ENCODE peak calls at places on chromosome 2, in four cellular contexts. Y is upper lobe of right lung, V is foreskin fibroblast, Z is lower leg skin. D is an unnamed sample.

GRCh38 chr2:61993422-61994024 is 88.0 kb downstream of the COMMD1 start:
- DNase-seq in Z (no peak), V (peak), Y (no peak), D (no peak)

GRCh38 chr2:230909841-230910545 is 15.0 kb downstream of the GPR55 start:
- DNase-seq in Y (peak), V (no peak), Z (peak), D (peak)

GRCh38 chr2:48722391-48722790 is 33.1 kb downstream of the LHCGR start:
- DNase-seq in Y (no peak), V (no peak), Z (no peak), D (no peak)

GRCh38 chr2:58967736-58968135 is 726.6 kb upstream of the FANCL start:
- DNase-seq in V (peak), Y (no peak), Z (no peak), D (no peak)

GRCh38 chr2:201882353-201883095 is 76.2 kb downstream of the CDK15 start:
- DNase-seq in V (peak), Y (no peak), Z (no peak), D (no peak)

GRCh38 chr2:5520352-5520996 is 171.7 kb upstream of the SOX11 start:
- DNase-seq in V (no peak), Z (no peak), Y (no peak), D (no peak)

GRCh38 chr2:145751155-145751554 is 1231.2 kb upstream of the ZEB2 start:
- DNase-seq in Z (no peak), Y (no peak), V (no peak), D (no peak)

GRCh38 chr2:97931118-97931850 is 64.5 kb downstream of the TMEM131 start:
- DNase-seq in Y (no peak), Z (no peak), V (no peak), D (no peak)

GRCh38 chr2:201854841-201855240 is 48.5 kb downstream of the CDK15 start:
- DNase-seq in V (peak), Z (no peak), Y (no peak), D (no peak)

GRCh38 chr2:215548714-215549113 is 112.8 kb upstream of the FN1 start:
- DNase-seq in Z (no peak), Y (no peak), V (peak), D (no peak)

GRCh38 chr2:72824224-72824842 is 1.5 kb downstream of the EXOC6B start:
- DNase-seq in V (peak), Y (no peak), Z (peak), D (no peak)
- H3K4me3 ChIP-seq in V (peak), Y (peak), Z (no peak), D (peak)

GRCh38 chr2:27885246-27885645 is 4.9 kb downstream of the RBKS start:
- DNase-seq in Z (no peak), V (peak), Y (no peak), D (no peak)

GRCh38 chr2:27884546-27884945 is 5.6 kb downstream of the RBKS start:
- DNase-seq in Y (no peak), Z (no peak), V (no peak), D (no peak)

GRCh38 chr2:27886322-27886721 is 3.9 kb downstream of the RBKS start:
- DNase-seq in Y (no peak), V (no peak), Z (no peak), D (no peak)

GRCh38 chr2:27887122-27887521 is 3.1 kb downstream of the RBKS start:
- DNase-seq in Z (no peak), Y (no peak), V (no peak), D (no peak)

GRCh38 chr2:27885656-27886055 is 4.5 kb downstream of the RBKS start:
- DNase-seq in V (peak), Y (no peak), Z (no peak), D (no peak)
- H3K4me3 ChIP-seq in V (no peak), Y (no peak), Z (no peak), D (no peak)

DNA sequence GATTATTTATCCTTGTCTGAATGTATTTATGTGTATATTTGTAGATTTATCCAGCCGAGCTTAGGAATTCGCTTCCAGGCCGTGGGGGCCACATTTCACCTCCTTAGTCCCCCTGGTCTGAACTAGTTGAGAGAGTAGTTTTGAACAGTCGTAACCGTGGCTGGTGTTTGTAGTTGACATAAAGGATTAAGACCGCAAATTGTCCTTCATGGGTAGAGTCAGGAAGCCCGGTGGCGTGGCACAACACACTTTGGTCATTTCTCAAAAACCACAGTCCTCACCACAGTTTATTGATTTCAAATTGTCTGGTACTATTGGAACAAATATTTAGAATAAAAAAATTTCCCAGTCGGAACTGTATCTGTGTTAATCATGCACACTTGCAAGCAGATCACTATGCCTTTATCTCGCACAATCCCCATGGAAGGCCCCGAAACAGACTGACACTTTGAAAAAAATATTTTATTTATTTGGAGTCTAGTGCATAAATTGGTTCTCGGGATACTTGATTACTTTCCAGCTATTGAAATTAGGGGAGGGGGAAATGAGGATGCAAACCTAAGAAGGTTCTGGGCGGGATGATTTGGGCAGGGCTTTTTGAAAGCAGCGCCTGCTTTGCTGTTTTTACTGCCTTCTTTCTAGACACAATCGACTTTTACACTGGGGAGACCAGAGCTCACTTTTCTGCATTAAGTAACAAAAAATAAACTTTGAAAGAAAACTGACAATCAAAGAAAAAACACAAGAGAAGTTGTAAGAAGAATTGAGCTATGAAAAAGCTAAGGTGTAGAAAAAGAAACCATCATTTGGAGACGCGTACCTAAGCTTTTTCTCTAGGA is 15.5 kb upstream of the HOXD1 start:
- DNase-seq in Z (peak), V (no peak), Y (no peak), D (no peak)
- H3K4me3 ChIP-seq in Z (no peak), V (no peak), Y (no peak), D (no peak)

GRCh38 chr2:222024934-222025890 is 273.6 kb downstream of the PAX3 start:
- DNase-seq in V (peak), Y (no peak), Z (no peak), D (no peak)

GRCh38 chr2:222025891-222026271 is 272.9 kb downstream of the PAX3 start:
- DNase-seq in Z (no peak), V (no peak), Y (no peak), D (no peak)
- H3K4me3 ChIP-seq in Z (no peak), V (no peak), Y (no peak), D (no peak)

GRCh38 chr2:191806396-191806795 is 40.5 kb downstream of the CAVIN2 start:
- DNase-seq in Z (no peak), V (peak), Y (no peak), D (no peak)

GRCh38 chr2:191815010-191815409 is 31.9 kb downstream of the CAVIN2 start:
- DNase-seq in Y (no peak), Z (no peak), V (no peak), D (no peak)

GRCh38 chr2:191811807-191812602 is 34.9 kb downstream of the CAVIN2 start:
- DNase-seq in Y (peak), Z (no peak), V (peak), D (no peak)
- H3K4me3 ChIP-seq in Y (no peak), Z (no peak), V (no peak), D (no peak)

GRCh38 chr2:85678794-85679672 is 11.0 kb upstream of the SFTPB start:
- DNase-seq in Z (peak), Y (peak), V (peak), D (peak)
- H3K4me3 ChIP-seq in Z (no peak), Y (no peak), V (no peak), D (no peak)

DNA sequence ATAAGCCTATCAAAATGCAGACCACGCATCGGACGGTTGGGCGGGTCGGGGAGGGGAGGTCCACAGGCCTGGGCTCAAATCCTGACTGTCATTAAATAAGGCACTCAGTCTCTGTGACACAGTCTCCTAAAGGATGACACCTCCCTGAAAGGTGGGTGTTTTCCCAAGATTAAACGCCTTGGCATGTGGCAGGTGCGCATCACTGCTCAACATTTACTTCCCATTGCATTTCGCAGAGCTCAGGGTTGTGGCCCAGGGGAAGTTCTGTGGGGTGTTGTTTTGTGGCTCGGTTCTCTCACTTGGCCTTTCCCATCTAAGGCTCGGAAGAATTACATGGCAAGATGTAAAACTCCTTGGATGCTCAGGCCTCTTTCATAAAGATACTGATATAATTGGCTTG is 107.4 kb downstream of the NCK2 start:
- DNase-seq in V (no peak), Z (no peak), Y (no peak), D (no peak)
- H3K4me3 ChIP-seq in V (no peak), Z (no peak), Y (no peak), D (no peak)

GRCh38 chr2:55033076-55033742 is 17.0 kb downstream of the RTN4 start:
- DNase-seq in V (no peak), Y (no peak), Z (no peak), D (no peak)
- H3K4me3 ChIP-seq in V (no peak), Y (no peak), Z (no peak), D (no peak)

GRCh38 chr2:55420901-55421300 is 1.2 kb upstream of the CCDC88A start:
- DNase-seq in Y (no peak), Z (no peak), V (peak), D (no peak)
- H3K4me3 ChIP-seq in Y (peak), Z (no peak), V (peak), D (peak)

D was measured in spleen.